ENCODE peak calls at places on chromosome 21, in nine cellular contexts. D is ovary, M is mammary epithelial cell, K is endodermal cell, E is heart left ventricle, J is tibial artery, T is right cardiac atrium, Q is HCT116, Z is left ventricle myocardium inferior. X is an unnamed sample. For H3K27me3, the result is how much of the 10 kb centered on the place peaks cover.

GRCh38 chr21:20272791-20273362 is 725.3 kb upstream of the NCAM2 start:
- DNase-seq in Z (no peak), J (no peak), E (no peak), M (no peak), D (no peak), K (no peak), T (no peak), Q (no peak), X (no peak)

GRCh38 chr21:39079617-39080016 is 103.6 kb downstream of the PSMG1 start:
- DNase-seq in Z (peak), E (peak), Q (no peak), K (no peak), M (no peak), T (peak), D (no peak), J (peak), X (peak)

GRCh38 chr21:23694396-23694795 is 1912.9 kb downstream of the MRPL39 start:
- DNase-seq in D (no peak), E (no peak), M (no peak), K (no peak), Z (no peak), T (no peak), J (no peak), Q (no peak), X (no peak)

GRCh38 chr21:22263890-22264289 is 1265.7 kb downstream of the NCAM2 start:
- DNase-seq in E (no peak), T (no peak), J (no peak), Q (no peak), D (no peak), K (no peak), Z (no peak), M (no peak), X (no peak)

GRCh38 chr21:37032877-37033471 is 26.5 kb downstream of the RIPPLY3 start:
- DNase-seq in M (peak), D (no peak), J (no peak), Q (peak), T (no peak), E (no peak), K (no peak), Z (no peak), X (no peak)

GRCh38 chr21:37294674-37295073 is 27.5 kb upstream of the VPS26C start:
- DNase-seq in D (no peak), Z (no peak), T (no peak), M (no peak), E (peak), K (no peak), Q (no peak), J (no peak), X (no peak)

GRCh38 chr21:14753466-14754258 is 207.5 kb upstream of the SAMSN1 start:
- DNase-seq in T (no peak), D (no peak), E (no peak), Z (no peak), J (no peak), Q (no peak), K (no peak), M (no peak), X (no peak)

GRCh38 chr21:46060596-46061061 is 37.3 kb upstream of the COL6A2 start:
- DNase-seq in T (peak), M (peak), Z (peak), K (peak), J (peak), E (peak), D (peak), Q (no peak), X (peak)

GRCh38 chr21:14895792-14896191 is 169.0 kb downstream of the NRIP1 start:
- DNase-seq in K (no peak), Q (no peak), T (no peak), D (no peak), E (no peak), Z (no peak), J (no peak), M (no peak), X (no peak)

GRCh38 chr21:27393726-27394125 is 426.8 kb upstream of the ADAMTS5 start:
- DNase-seq in M (no peak), D (no peak), K (no peak), T (no peak), J (no peak), Q (no peak), E (no peak), Z (no peak), X (no peak)

GRCh38 chr21:39852021-39852721 is 15.1 kb upstream of the PCP4 start:
- DNase-seq in D (no peak), T (no peak), Q (no peak), M (no peak), J (no peak), K (peak), Z (no peak), E (no peak), X (no peak)

GRCh38 chr21:28111151-28111619 is 881.5 kb downstream of the LTN1 start:
- DNase-seq in Q (no peak), K (no peak), E (peak), M (no peak), T (peak), Z (peak), J (no peak), D (peak), X (no peak)

GRCh38 chr21:46639489-46640386 is 4.3 kb downstream of the PRMT2 start:
- DNase-seq in J (no peak), T (no peak), Z (no peak), M (no peak), Q (no peak), K (no peak), E (no peak), D (no peak), X (no peak)

GRCh38 chr21:41217656-41218380 is 49.9 kb downstream of the BACE2 start:
- DNase-seq in K (peak), M (peak), D (no peak), Q (no peak), E (peak), J (peak), Z (peak), T (peak), X (no peak)

GRCh38 chr21:45917241-45917640 is 64.3 kb upstream of the COL6A1 start:
- DNase-seq in Z (no peak), Q (no peak), K (no peak), M (no peak), T (peak), E (no peak), J (no peak), D (no peak), X (no peak)

GRCh38 chr21:38982096-38982495 is 176.4 kb downstream of the ETS2 start:
- DNase-seq in J (no peak), Z (no peak), T (no peak), D (no peak), K (peak), Q (no peak), M (no peak), E (no peak), X (no peak)

GRCh38 chr21:39094087-39094785 is 89.0 kb downstream of the PSMG1 start:
- DNase-seq in E (no peak), Q (no peak), D (no peak), M (no peak), K (no peak), T (no peak), Z (no peak), J (peak), X (no peak)

GRCh38 chr21:19122371-19122770 is 718.8 kb upstream of the TMPRSS15 start:
- DNase-seq in K (no peak), T (no peak), M (no peak), Q (no peak), D (no peak), J (no peak), E (no peak), Z (no peak), X (no peak)

GRCh38 chr21:45972353-45972715 is 9.2 kb upstream of the COL6A1 start:
- DNase-seq in T (peak), K (no peak), D (peak), J (peak), E (no peak), Z (peak), Q (no peak), M (no peak), X (peak)

GRCh38 chr21:23249760-23250159 is 2251.6 kb downstream of the NCAM2 start:
- DNase-seq in M (no peak), T (no peak), Z (no peak), J (no peak), K (no peak), E (no peak), Q (no peak), D (no peak), X (no peak)

GRCh38 chr21:37627074-37627473 is 260.5 kb downstream of the DYRK1A start:
- DNase-seq in Q (no peak), K (no peak), J (no peak), M (no peak), T (no peak), E (no peak), Z (no peak), D (no peak), X (no peak)

GRCh38 chr21:37551406-37552355 is 185.1 kb downstream of the DYRK1A start:
- DNase-seq in Z (no peak), M (no peak), E (no peak), K (peak), J (no peak), T (no peak), Q (no peak), D (peak), X (peak)

GRCh38 chr21:46610018-46610701 is 5.3 kb upstream of the S100B start:
- DNase-seq in E (no peak), J (no peak), D (no peak), K (no peak), M (no peak), Q (no peak), T (no peak), Z (no peak), X (no peak)

GRCh38 chr21:38503588-38503987 is 5.3 kb upstream of the ERG start:
- DNase-seq in D (no peak), E (no peak), K (no peak), Z (no peak), J (peak), M (peak), T (no peak), Q (no peak), X (no peak)

GRCh38 chr21:40732243-40732642 is 114.7 kb downstream of the DSCAM start:
- DNase-seq in J (no peak), T (no peak), Z (no peak), M (peak), D (no peak), K (no peak), E (no peak), Q (no peak), X (no peak)

GRCh38 chr21:28827422-28827821 is 165.3 kb downstream of the LTN1 start:
- DNase-seq in D (no peak), J (no peak), K (no peak), Q (no peak), Z (no peak), E (no peak), T (no peak), M (no peak), X (no peak)

GRCh38 chr21:40433575-40433974 is 413.4 kb downstream of the DSCAM start:
- DNase-seq in Z (no peak), D (no peak), K (no peak), E (no peak), J (no peak), T (no peak), Q (no peak), M (peak), X (no peak)

GRCh38 chr21:38227401-38227800 is 29.4 kb upstream of the KCNJ15 start:
- DNase-seq in Q (no peak), K (no peak), E (no peak), T (no peak), M (peak), D (no peak), J (no peak), Z (no peak), X (no peak)

GRCh38 chr21:42685954-42686500 is 32.6 kb downstream of the PDE9A start:
- DNase-seq in Z (no peak), D (no peak), K (no peak), M (no peak), J (no peak), E (no peak), T (peak), Q (no peak), X (no peak)
- H3K27me3 ChIP-seq in Z (under half), D (under half), K (under half), M (under half), J (under half), E (under half), T (under half), Q (under half), X (under half)

GRCh38 chr21:31196724-31197123 is 147.3 kb downstream of the TIAM1 start:
- DNase-seq in J (no peak), M (no peak), E (no peak), K (no peak), Q (no peak), Z (no peak), D (no peak), T (no peak), X (no peak)

GRCh38 chr21:31201548-31201947 is 142.5 kb downstream of the TIAM1 start:
- DNase-seq in T (no peak), D (no peak), E (peak), M (no peak), K (no peak), Q (no peak), J (no peak), Z (no peak), X (no peak)

GRCh38 chr21:31195334-31196015 is 148.6 kb downstream of the TIAM1 start:
- DNase-seq in Z (no peak), Q (no peak), T (no peak), K (no peak), D (no peak), J (no peak), E (no peak), M (no peak), X (no peak)

GRCh38 chr21:31201144-31201543 is 142.9 kb downstream of the TIAM1 start:
- DNase-seq in Q (no peak), E (no peak), J (no peak), T (no peak), M (no peak), D (no peak), K (no peak), Z (no peak), X (no peak)

GRCh38 chr21:31198575-31198974 is 145.5 kb downstream of the TIAM1 start:
- DNase-seq in J (no peak), T (no peak), M (peak), Z (no peak), D (no peak), E (no peak), Q (peak), K (no peak), X (no peak)
- H3K27ac ChIP-seq in J (no peak), T (no peak), M (no peak), Z (no peak), D (no peak), E (no peak), Q (no peak), K (no peak), X (no peak)

DNA sequence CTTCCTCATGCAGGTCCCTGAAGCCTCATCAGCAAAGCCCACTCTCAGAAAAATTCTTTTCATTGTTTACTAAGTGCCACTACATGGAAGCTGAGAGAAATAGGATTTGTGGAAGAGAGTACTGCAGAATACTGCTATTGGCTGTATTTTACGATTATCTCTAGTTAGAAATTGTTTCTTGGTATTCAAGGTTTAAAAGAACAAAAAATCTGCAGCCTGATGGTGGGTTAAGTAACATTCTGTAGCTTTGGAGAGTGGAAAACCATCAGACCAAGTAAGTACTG is 27.3 kb downstream of the PTTG1IP start:
- DNase-seq in Q (no peak), Z (no peak), M (no peak), J (no peak), K (no peak), E (no peak), T (no peak), D (no peak), X (no peak)
- H3K4me3 ChIP-seq in Q (peak), Z (peak), M (peak), J (peak), K (no peak), E (peak), T (peak), D (no peak), X (peak)

GRCh38 chr21:35853321-35853922 is 206.9 kb downstream of the SETD4 start:
- DNase-seq in E (no peak), Z (no peak), D (no peak), K (no peak), T (no peak), Q (no peak), J (no peak), M (no peak), X (no peak)
- H3K27me3 ChIP-seq in E (under half), Z (half or more), D (under half), K (under half), T (under half), Q (under half), J (under half), M (under half), X (under half)

DNA sequence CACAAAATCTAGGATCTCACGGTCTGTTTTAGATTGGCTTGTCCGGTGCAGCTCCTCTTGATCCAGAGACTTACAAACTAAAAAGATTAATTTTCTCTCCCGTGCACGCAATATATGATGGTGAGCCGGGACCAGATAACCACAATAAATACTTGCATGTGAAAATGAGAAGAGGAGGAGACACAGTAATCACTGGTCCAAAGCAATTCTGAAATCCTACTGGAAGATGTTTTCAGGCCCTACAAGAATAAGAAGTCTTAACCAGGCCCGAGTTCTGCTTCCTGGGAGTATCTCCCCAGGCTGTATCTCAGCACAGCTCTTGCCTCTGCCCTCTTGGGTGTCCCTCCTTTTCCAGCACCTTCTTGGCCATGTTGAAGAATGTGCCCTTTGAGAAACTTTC is 1.0 kb upstream of the WDR4 start:
- DNase-seq in M (no peak), J (no peak), Z (no peak), D (no peak), K (no peak), Q (no peak), E (no peak), T (no peak), X (no peak)
- H3K27ac ChIP-seq in M (no peak), J (no peak), Z (no peak), D (no peak), K (no peak), Q (no peak), E (no peak), T (no peak), X (no peak)

GRCh38 chr21:33388188-33388587 is 15.0 kb upstream of the IFNGR2 start:
- DNase-seq in Q (no peak), M (no peak), J (no peak), Z (no peak), D (no peak), E (no peak), T (no peak), K (no peak), X (no peak)

GRCh38 chr21:33380483-33380998 is 22.7 kb upstream of the IFNGR2 start:
- DNase-seq in K (peak), Q (peak), Z (peak), E (peak), J (peak), M (peak), D (peak), T (peak), X (peak)

GRCh38 chr21:33386222-33386784 is 16.9 kb upstream of the IFNGR2 start:
- DNase-seq in J (no peak), M (no peak), D (no peak), Q (no peak), K (peak), T (no peak), E (no peak), Z (no peak), X (no peak)

GRCh38 chr21:33384851-33385331 is 18.3 kb upstream of the IFNGR2 start:
- DNase-seq in K (no peak), D (no peak), T (no peak), J (no peak), Q (no peak), Z (no peak), M (no peak), E (no peak), X (no peak)

DNA sequence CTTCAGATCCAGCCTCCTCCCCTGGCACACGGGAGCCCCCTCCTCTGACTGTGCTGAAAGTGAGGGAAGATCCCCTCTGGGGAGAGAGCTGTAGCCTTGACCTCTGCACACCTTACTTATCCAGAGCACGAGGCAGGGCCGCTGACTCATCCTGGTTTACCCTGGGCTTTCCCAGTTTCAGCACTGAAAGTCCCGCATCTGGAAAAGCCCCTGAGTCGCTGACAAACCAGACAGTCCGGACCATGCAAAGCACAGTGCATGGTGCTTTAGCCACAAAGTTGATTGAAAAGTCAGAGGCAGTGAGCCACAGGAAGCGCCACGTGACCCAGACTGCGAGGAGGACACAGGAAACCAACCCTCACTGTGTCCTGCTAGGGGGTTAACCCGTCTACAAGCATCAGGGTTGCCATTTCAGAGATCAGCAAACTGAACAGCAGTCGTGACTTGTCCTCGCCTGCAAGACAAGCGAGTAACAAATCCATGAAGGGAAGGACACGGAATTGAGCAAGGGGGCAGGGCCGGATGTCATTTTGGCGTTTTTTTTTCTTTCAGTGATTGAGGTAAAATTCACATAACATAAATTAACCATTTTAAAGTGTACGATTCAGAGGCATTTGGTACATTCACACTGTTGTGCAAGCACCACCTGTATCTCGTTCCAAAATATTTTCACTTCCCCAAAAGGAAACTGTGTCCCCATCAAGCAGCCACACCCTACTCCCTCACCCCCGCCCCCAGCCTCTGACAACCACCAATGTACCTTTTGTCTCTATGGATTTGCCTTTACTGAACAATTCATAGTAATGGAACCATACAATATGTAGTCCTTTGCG is 19.9 kb upstream of the IFNGR2 start:
- DNase-seq in M (peak), D (peak), Q (peak), J (peak), K (peak), T (peak), E (peak), Z (peak), X (peak)
- H3K4me3 ChIP-seq in M (peak), D (no peak), Q (no peak), J (peak), K (no peak), T (peak), E (peak), Z (peak), X (peak)

GRCh38 chr21:29943885-29944284 is 4.1 kb upstream of the GRIK1 start:
- DNase-seq in Z (no peak), J (no peak), M (no peak), Q (no peak), E (no peak), T (no peak), D (no peak), K (peak), X (no peak)

GRCh38 chr21:29939859-29940245 is at the start of gene GRIK1:
- DNase-seq in K (peak), Z (no peak), E (no peak), M (no peak), D (no peak), Q (no peak), J (no peak), T (peak), X (no peak)

GRCh38 chr21:29938968-29939858 is 583 bp downstream of the GRIK1 start:
- DNase-seq in M (no peak), D (no peak), E (no peak), T (peak), Z (no peak), K (peak), Q (no peak), J (no peak), X (no peak)

GRCh38 chr21:29940993-29941392 is 1.2 kb upstream of the GRIK1 start:
- DNase-seq in D (no peak), J (no peak), T (no peak), K (no peak), Z (no peak), Q (no peak), E (no peak), M (no peak), X (no peak)

GRCh38 chr21:29942033-29942432 is 2.2 kb upstream of the GRIK1 start:
- DNase-seq in J (no peak), E (no peak), Q (no peak), T (no peak), Z (no peak), M (no peak), D (no peak), K (no peak), X (no peak)
- H3K27me3 ChIP-seq in J (under half), E (half or more), Q (under half), T (under half), Z (half or more), M (under half), D (under half), K (half or more), X (under half)